ENCODE peak calls at places on chromosomes 6 and 20, in five cellular contexts. L, D, B, M and J are unnamed samples. For H3K27me3 and H3K4me1, the result is how much of the 10 kb centered on the place peaks cover.

GRCh38 chr6:79079425-79080130 is 1.5 kb upstream of the PHIP start:
- DNase-seq in L (no peak), D (no peak), B (no peak), M (no peak), J (no peak)

GRCh38 chr20:17525650-17526049 is 5.5 kb downstream of the BFSP1 start:
- DNase-seq in L (no peak), D (no peak), B (peak), M (no peak), J (no peak)

GRCh38 chr6:169702640-169703246 is 817 bp downstream of the C6orf120 start:
- DNase-seq in L (peak), D (no peak), B (peak), M (no peak), J (no peak)

GRCh38 chr6:139240161-139241010 is 51.4 kb downstream of the TXLNB start:
- DNase-seq in L (no peak), D (no peak), B (no peak), M (no peak), J (no peak)

GRCh38 chr6:144264270-144265060 is 20.7 kb upstream of the UTRN start:
- DNase-seq in L (no peak), D (peak), B (peak), M (no peak), J (no peak)

GRCh38 chr6:110537208-110538123 is 61.1 kb upstream of the SLC22A16 start:
- DNase-seq in L (no peak), D (no peak), B (no peak), M (no peak), J (no peak)

GRCh38 chr6:125346143-125346925 is 44.6 kb upstream of the HDDC2 start:
- DNase-seq in L (no peak), D (no peak), B (no peak), M (no peak), J (no peak)

GRCh38 chr6:129936329-129937165 is 75.4 kb upstream of the TMEM244 start:
- DNase-seq in L (no peak), D (no peak), B (no peak), M (peak), J (no peak)

GRCh38 chr6:116461563-116462507 is 660 bp downstream of the CALHM6 start:
- DNase-seq in L (peak), D (no peak), B (peak), M (no peak), J (peak)

GRCh38 chr6:43720999-43721398 is 33.4 kb upstream of the MRPS18A start:
- DNase-seq in L (no peak), D (no peak), B (no peak), M (no peak), J (no peak)

GRCh38 chr20:25008388-25009217 is 16.1 kb upstream of the APMAP start:
- DNase-seq in L (no peak), D (no peak), B (no peak), M (peak), J (no peak)

GRCh38 chr6:139473731-139474130 is 99.3 kb upstream of the CITED2 start:
- DNase-seq in L (no peak), D (no peak), B (no peak), M (no peak), J (no peak)

GRCh38 chr6:129679758-129680157 is 30.2 kb downstream of the ARHGAP18 start:
- DNase-seq in L (no peak), D (no peak), B (no peak), M (no peak), J (no peak)

GRCh38 chr20:62225026-62225425 is 4.9 kb upstream of the HRH3 start:
- DNase-seq in L (no peak), D (no peak), B (no peak), M (no peak), J (no peak)

GRCh38 chr20:10078403-10078802 is 43.6 kb downstream of the ANKEF1 start:
- DNase-seq in L (no peak), D (no peak), B (no peak), M (no peak), J (no peak)

GRCh38 chr6:11416936-11417576 is 120.5 kb upstream of the TMEM170B start:
- DNase-seq in L (no peak), D (no peak), B (no peak), M (no peak), J (no peak)

GRCh38 chr6:147515327-147515726 is 6.8 kb downstream of the SAMD5 start:
- DNase-seq in L (no peak), D (no peak), B (no peak), M (no peak), J (no peak)

GRCh38 chr6:109332748-109333147 is 49.5 kb downstream of the CD164 start:
- DNase-seq in L (no peak), D (no peak), B (no peak), M (no peak), J (no peak)

GRCh38 chr6:2578729-2579128 is 172.0 kb downstream of the MYLK4 start:
- DNase-seq in L (no peak), D (no peak), B (no peak), M (no peak), J (no peak)

GRCh38 chr6:156883497-156884252 is 106.5 kb downstream of the ARID1B start:
- DNase-seq in L (no peak), D (no peak), B (peak), M (no peak), J (no peak)

GRCh38 chr6:37550436-37550835 is 50.7 kb upstream of the CCDC167 start:
- DNase-seq in L (no peak), D (no peak), B (no peak), M (no peak), J (no peak)

GRCh38 chr6:99589290-99589672 is 17.4 kb upstream of the PRDM13 start:
- DNase-seq in L (no peak), D (no peak), B (no peak), M (no peak), J (no peak)

GRCh38 chr20:43533060-43533459 is 25.6 kb downstream of the L3MBTL1 start:
- DNase-seq in L (no peak), D (no peak), B (no peak), M (no peak), J (no peak)

GRCh38 chr20:63934271-63935068 is 21.7 kb downstream of the UCKL1 start:
- DNase-seq in L (no peak), D (no peak), B (no peak), M (no peak), J (no peak)

GRCh38 chr6:35512740-35513139 is at the start of gene TULP1:
- DNase-seq in L (no peak), D (no peak), B (no peak), M (no peak), J (peak)

GRCh38 chr6:15969236-15969778 is 159.6 kb upstream of the MYLIP start:
- DNase-seq in L (no peak), D (no peak), B (no peak), M (no peak), J (no peak)

GRCh38 chr6:158323561-158323958 is 11.3 kb downstream of the TULP4 start:
- DNase-seq in L (no peak), D (no peak), B (no peak), M (no peak), J (no peak)

GRCh38 chr6:294656-295565 is 2.6 kb downstream of the DUSP22 start:
- DNase-seq in L (no peak), D (no peak), B (no peak), M (no peak), J (no peak)

GRCh38 chr20:59063358-59064213 is 21.0 kb upstream of the PRELID3B start:
- DNase-seq in L (no peak), D (peak), B (no peak), M (no peak), J (no peak)

GRCh38 chr20:52207020-52207810 is 15.6 kb upstream of the ZFP64 start:
- DNase-seq in L (no peak), D (no peak), B (no peak), M (no peak), J (no peak)

GRCh38 chr6:129340983-129341382 is 369.0 kb downstream of the ARHGAP18 start:
- DNase-seq in L (no peak), D (no peak), B (no peak), M (peak), J (no peak)

GRCh38 chr20:46128310-46129151 is 10.4 kb downstream of the CD40 start:
- DNase-seq in L (no peak), D (no peak), B (no peak), M (no peak), J (peak)

GRCh38 chr20:4681971-4682370 is 39.7 kb upstream of the PRND start:
- DNase-seq in L (no peak), D (peak), B (no peak), M (no peak), J (no peak)

GRCh38 chr6:137925299-137925698 is 58.2 kb downstream of the TNFAIP3 start:
- DNase-seq in L (no peak), D (no peak), B (no peak), M (no peak), J (no peak)

GRCh38 chr6:137926207-137926731 is 59.2 kb downstream of the TNFAIP3 start:
- DNase-seq in L (no peak), D (no peak), B (no peak), M (no peak), J (peak)

GRCh38 chr6:137928286-137928685 is 61.2 kb downstream of the TNFAIP3 start:
- DNase-seq in L (no peak), D (no peak), B (no peak), M (peak), J (no peak)

GRCh38 chr6:137926985-137927384 is 59.9 kb downstream of the TNFAIP3 start:
- DNase-seq in L (no peak), D (no peak), B (no peak), M (no peak), J (no peak)

GRCh38 chr6:137927777-137928218 is 60.7 kb downstream of the TNFAIP3 start:
- DNase-seq in L (no peak), D (no peak), B (no peak), M (no peak), J (no peak)
- H3K27ac ChIP-seq in L (no peak), D (no peak), B (no peak), M (no peak), J (peak)

DNA sequence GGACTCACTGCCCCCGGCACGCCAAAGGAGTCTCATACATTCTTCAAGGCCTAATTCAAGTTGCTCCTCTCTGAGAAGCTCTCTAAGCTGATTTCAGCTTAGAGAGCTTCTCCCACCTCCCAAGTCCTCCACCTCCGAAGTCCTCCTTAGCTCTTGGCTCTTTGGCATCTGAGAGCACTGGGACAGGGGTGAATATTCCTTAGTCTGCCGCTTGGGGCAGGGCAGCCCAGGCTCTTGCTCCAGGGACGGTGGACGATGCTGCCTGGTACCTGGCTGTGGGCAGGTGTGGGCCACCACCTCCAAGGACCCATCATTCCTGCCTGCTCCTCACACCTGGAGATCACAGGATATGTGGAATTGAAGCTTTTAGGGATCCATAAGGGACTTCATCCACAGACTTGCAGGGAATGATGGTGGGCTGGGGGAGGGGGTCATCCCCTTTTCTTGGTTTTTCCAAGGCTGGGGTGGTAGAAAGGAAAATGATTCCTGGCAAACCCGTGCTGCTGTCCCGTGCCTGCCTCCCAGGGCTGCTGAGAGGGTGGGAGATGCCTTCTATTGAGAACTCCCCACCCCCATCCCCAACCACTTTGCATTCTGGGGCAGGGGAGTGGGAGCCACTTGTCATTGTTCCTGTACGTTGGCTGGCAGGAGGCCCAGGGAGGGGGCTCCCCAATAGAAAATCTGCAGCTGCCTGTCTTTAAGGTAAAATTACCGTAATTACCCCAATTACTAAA is 57.4 kb downstream of the ARHGAP40 start:
- DNase-seq in L (no peak), D (no peak), B (no peak), M (no peak), J (no peak)
- H3K27me3 ChIP-seq in L (under half), D (under half), B (under half), M (under half), J (under half)

GRCh38 chr6:34146021-34146782 is at the start of gene GRM4:
- DNase-seq in L (peak), D (no peak), B (no peak), M (no peak), J (peak)
- H3K4me1 ChIP-seq in L (under half), D (under half), B (under half), M (under half), J (under half)

DNA sequence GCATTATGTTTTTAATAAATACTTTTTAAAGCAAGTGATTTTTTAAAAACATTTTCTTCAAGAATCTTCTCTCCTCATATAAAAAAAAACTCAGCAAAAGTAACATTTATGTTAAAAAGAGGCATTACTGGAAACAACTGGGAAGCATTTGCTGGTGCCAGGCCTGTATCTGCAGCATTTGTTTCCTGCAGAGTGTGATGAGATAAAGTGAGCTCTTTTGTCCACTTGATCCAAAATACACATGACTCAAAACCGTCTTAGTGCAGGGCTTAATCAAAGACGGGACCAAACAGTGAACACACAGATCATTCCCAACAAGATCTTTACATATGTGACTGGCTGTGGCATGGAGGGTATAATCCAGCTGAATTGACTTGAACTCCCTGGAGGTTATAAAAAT is 28.3 kb upstream of the RIPPLY2 start:
- DNase-seq in L (no peak), D (no peak), B (no peak), M (no peak), J (no peak)
- H3K27ac ChIP-seq in L (no peak), D (no peak), B (no peak), M (no peak), J (no peak)

GRCh38 chr20:41951615-41952014 is 333.4 kb upstream of the CHD6 start:
- DNase-seq in L (no peak), D (no peak), B (no peak), M (no peak), J (no peak)
- H3K27me3 ChIP-seq in L (under half), D (under half), B (under half), M (under half), J (under half)

GRCh38 chr6:26097268-26097875 is 10.1 kb downstream of the HFE start:
- DNase-seq in L (no peak), D (peak), B (peak), M (peak), J (no peak)

GRCh38 chr6:26088344-26088743 is 1.1 kb downstream of the HFE start:
- DNase-seq in L (no peak), D (peak), B (no peak), M (peak), J (no peak)

GRCh38 chr6:26092443-26092842 is 5.2 kb downstream of the HFE start:
- DNase-seq in L (no peak), D (no peak), B (no peak), M (no peak), J (no peak)

GRCh38 chr6:26089272-26089671 is 2.0 kb downstream of the HFE start:
- DNase-seq in L (no peak), D (peak), B (no peak), M (no peak), J (no peak)

DNA sequence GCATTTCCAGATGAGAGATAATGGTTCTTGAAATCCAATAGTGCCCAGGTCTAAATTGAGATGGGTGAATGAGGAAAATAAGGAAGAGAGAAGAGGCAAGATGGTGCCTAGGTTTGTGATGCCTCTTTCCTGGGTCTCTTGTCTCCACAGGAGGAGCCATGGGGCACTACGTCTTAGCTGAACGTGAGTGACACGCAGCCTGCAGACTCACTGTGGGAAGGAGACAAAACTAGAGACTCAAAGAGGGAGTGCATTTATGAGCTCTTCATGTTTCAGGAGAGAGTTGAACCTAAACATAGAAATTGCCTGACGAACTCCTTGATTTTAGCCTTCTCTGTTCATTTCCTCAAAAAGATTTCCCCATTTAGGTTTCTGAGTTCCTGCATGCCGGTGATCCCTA is 6.8 kb downstream of the HFE start:
- DNase-seq in L (no peak), D (no peak), B (no peak), M (no peak), J (no peak)
- H3K4me1 ChIP-seq in L (under half), D (under half), B (under half), M (under half), J (under half)

GRCh38 chr6:95576218-95576617 is 1.1 kb upstream of the MANEA start:
- DNase-seq in L (no peak), D (no peak), B (no peak), M (no peak), J (no peak)
- H3K27ac ChIP-seq in L (peak), D (peak), B (no peak), M (peak), J (peak)

DNA sequence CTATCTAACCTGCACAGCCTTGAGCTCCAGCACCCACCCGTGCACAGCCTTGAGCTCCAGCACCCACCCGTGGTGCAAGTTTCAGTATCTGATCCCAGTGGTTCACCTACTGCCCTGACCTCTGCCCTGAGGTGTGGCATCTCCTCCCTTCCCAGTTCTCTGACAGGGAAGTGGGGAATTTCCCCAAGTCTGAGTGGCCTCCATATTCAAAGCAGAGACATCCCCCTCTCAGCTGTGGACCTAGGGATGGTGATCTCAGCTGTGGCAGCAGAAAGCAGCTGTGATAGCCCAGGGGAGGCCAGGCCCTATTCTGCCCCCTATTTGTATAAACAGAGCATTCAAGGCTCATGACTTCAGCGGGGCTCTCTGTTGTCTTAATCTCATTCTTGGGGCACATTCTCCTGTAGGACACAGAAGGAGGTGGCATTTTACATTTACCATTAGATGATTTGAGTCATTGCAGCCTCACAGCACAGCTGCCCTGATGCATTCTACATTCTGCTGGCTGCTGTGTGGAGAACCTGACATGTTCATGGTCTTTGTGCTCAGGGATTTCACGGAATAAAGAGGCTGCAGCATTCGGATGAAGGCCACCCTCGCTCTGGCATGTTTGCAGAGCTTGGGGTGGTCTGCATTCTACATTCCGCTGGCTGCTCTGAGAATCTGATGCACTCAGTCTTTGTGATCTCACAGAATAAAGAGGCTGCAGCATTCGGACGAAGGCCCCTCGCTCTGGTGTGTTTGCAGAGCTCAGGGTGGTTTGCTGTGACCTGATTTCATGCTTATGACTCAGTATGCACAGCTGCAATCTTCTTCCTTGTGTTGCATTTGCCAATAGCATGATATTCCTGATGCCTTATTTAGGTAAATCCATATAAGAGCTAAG is 16.9 kb downstream of the GPR31 start:
- DNase-seq in L (no peak), D (no peak), B (no peak), M (no peak), J (no peak)
- H3K27me3 ChIP-seq in L (under half), D (under half), B (under half), M (under half), J (under half)

DNA sequence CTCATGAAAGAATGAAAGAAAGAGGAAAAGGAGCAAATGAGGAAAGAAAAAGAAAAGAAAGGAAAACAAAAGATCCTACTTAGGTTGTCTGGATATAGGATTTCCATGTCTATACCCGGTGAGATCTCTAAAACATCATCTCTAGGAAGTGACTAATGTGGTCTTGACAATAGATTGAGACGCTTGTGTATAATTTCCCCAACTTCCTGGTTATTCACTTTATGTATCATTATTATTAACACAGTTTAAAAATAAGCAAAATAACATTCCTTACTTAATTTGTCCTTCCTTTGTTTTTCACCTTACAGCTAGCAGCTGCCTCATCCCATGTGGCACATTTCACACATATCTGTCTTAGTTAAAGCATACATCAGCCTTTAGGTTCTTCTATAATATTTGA is 27.0 kb downstream of the LAMA4 start:
- DNase-seq in L (no peak), D (no peak), B (no peak), M (no peak), J (no peak)
- H3K4me1 ChIP-seq in L (under half), D (under half), B (under half), M (under half), J (under half)